ENCODE peak calls at places on chromosomes 5 and 9, in five cellular contexts. Y is CD8-positive, alpha-beta T cell; X is stimulated activated CD8-positive, alpha-beta memory T cell treated with anti-CD3 and anti-CD28 coated beads, Interleukin-4, amount 100 ng/mL, for 4 hours; C is SW480; F is PC-9. P is an unnamed sample.

GRCh38 chr9:124220551-124221451 is 36.9 kb upstream of the NEK6 start:
- DNase-seq in Y (no peak), C (no peak), F (peak), X (no peak), P (peak)

GRCh38 chr5:15834596-15835245 is 334.7 kb downstream of the FBXL7 start:
- DNase-seq in X (no peak), C (no peak), F (no peak), Y (no peak), P (peak)

GRCh38 chr5:126138475-126139005 is 284.7 kb upstream of the GRAMD2B start:
- DNase-seq in C (no peak), F (no peak), X (no peak), Y (no peak), P (peak)

GRCh38 chr5:56838409-56839039 is 23.2 kb downstream of the MAP3K1 start:
- DNase-seq in Y (no peak), C (peak), F (no peak), X (no peak), P (peak)

GRCh38 chr5:96031811-96032261 is 70.2 kb upstream of the ELL2 start:
- DNase-seq in F (no peak), X (no peak), C (no peak), Y (no peak), P (peak)

GRCh38 chr9:21576331-21577189 is 94.4 kb upstream of the IFNE start:
- DNase-seq in C (peak), F (peak), X (no peak), Y (peak), P (peak)

GRCh38 chr5:10306114-10306513 is 1.6 kb downstream of the CMBL start:
- DNase-seq in F (no peak), C (no peak), X (no peak), Y (no peak), P (no peak)

GRCh38 chr5:80299601-80300000 is 20.2 kb upstream of the SPZ1 start:
- DNase-seq in Y (no peak), F (no peak), X (no peak), C (no peak), P (no peak)

GRCh38 chr9:27572918-27573698 is at the start of gene C9orf72:
- DNase-seq in F (peak), C (peak), X (peak), Y (peak), P (no peak)